ENCODE peak calls at places on chromosomes 5 and 9, in five cellular contexts. W, X, P, T and N are unnamed samples.

GRCh38 chr9:35518212-35518917 is 28.5 kb downstream of the RUSC2 start:
- DNase-seq in W (peak; percentile 57), X (peak; percentile 89), P (no peak), T (no peak), N (no peak)

GRCh38 chr5:982377-983237 is 26.0 kb upstream of the NKD2 start:
- DNase-seq in W (peak; percentile 3), X (peak; percentile 17), P (no peak), T (no peak), N (no peak)

GRCh38 chr9:6833518-6834192 is 75.9 kb downstream of the KDM4C start:
- DNase-seq in W (no peak), X (no peak), P (no peak), T (no peak), N (no peak)

GRCh38 chr9:114287001-114287762 is 35.7 kb upstream of the ORM1 start:
- DNase-seq in W (no peak), X (no peak), P (peak; percentile 15), T (peak; percentile 63), N (peak; percentile 5)

GRCh38 chr5:136802382-136802781 is 437.0 kb upstream of the TRPC7 start:
- DNase-seq in W (no peak), X (no peak), P (no peak), T (no peak), N (peak; percentile 28)

GRCh38 chr9:18349530-18349929 is 124.4 kb upstream of the ADAMTSL1 start:
- DNase-seq in W (no peak), X (no peak), P (no peak), T (no peak), N (no peak)

GRCh38 chr9:128113526-128114325 is 13.8 kb downstream of the PTGES2 start:
- DNase-seq in W (no peak), X (no peak), P (no peak), T (peak; percentile 73), N (no peak)

GRCh38 chr9:136947955-136948510 is 3.0 kb downstream of the C8G start:
- DNase-seq in W (no peak), X (no peak), P (no peak), T (peak; percentile 85), N (no peak)

GRCh38 chr5:1380011-1380817 is 35.3 kb upstream of the CLPTM1L start:
- DNase-seq in W (peak; percentile 15), X (peak; percentile 23), P (no peak), T (peak; percentile 91), N (no peak)

GRCh38 chr5:63831381-63831780 is 130.9 kb downstream of the HTR1A start:
- DNase-seq in W (no peak), X (no peak), P (no peak), T (no peak), N (no peak)

GRCh38 chr5:43050384-43050783 is 10.3 kb upstream of the ANXA2R start:
- DNase-seq in W (no peak), X (no peak), P (no peak), T (no peak), N (no peak)

GRCh38 chr5:135349441-135349840 is 49.6 kb downstream of the MACROH2A1 start:
- DNase-seq in W (no peak), X (no peak), P (no peak), T (no peak), N (no peak)

GRCh38 chr5:150045512-150045911 is 40.8 kb downstream of the CSF1R start:
- DNase-seq in W (no peak), X (no peak), P (no peak), T (no peak), N (no peak)

GRCh38 chr5:40518511-40518917 is 161.2 kb upstream of the PTGER4 start:
- DNase-seq in W (no peak), X (no peak), P (no peak), T (no peak), N (no peak)

GRCh38 chr9:14216612-14217194 is 97.2 kb downstream of the NFIB start:
- DNase-seq in W (no peak), X (no peak), P (no peak), T (no peak), N (no peak)

GRCh38 chr5:1926071-1926440 is 43.3 kb upstream of the IRX4 start:
- DNase-seq in W (no peak), X (no peak), P (no peak), T (no peak), N (no peak)

GRCh38 chr5:14915291-14915976 is 43.9 kb upstream of the ANKH start:
- DNase-seq in W (peak; percentile 19), X (no peak), P (no peak), T (no peak), N (no peak)

GRCh38 chr5:110855961-110856360 is 117.2 kb downstream of the SLC25A46 start:
- DNase-seq in W (no peak), X (no peak), P (no peak), T (no peak), N (no peak)

GRCh38 chr5:145872914-145873313 is at the start of gene GRXCR2:
- DNase-seq in W (no peak), X (no peak), P (no peak), T (no peak), N (no peak)

GRCh38 chr9:135392511-135392910 is 87.1 kb upstream of the PPP1R26 start:
- DNase-seq in W (no peak), X (peak; percentile 23), P (no peak), T (no peak), N (no peak)

GRCh38 chr9:8188720-8189407 is 389.3 kb upstream of the DMAC1 start:
- DNase-seq in W (no peak), X (no peak), P (no peak), T (no peak), N (no peak)

GRCh38 chr9:137160716-137161557 is 8.9 kb downstream of the LRRC26 start:
- DNase-seq in W (no peak), X (no peak), P (no peak), T (no peak), N (no peak)

GRCh38 chr5:40585537-40586267 is 94.0 kb upstream of the PTGER4 start:
- DNase-seq in W (no peak), X (no peak), P (no peak), T (no peak), N (no peak)

GRCh38 chr5:149677721-149678120 is 52.4 kb upstream of the PPARGC1B start:
- DNase-seq in W (no peak), X (no peak), P (no peak), T (peak; percentile 80), N (no peak)

GRCh38 chr9:128469070-128469469 is 13.3 kb downstream of the ODF2 start:
- DNase-seq in W (no peak), X (no peak), P (no peak), T (no peak), N (no peak)

GRCh38 chr5:141420855-141421488 is at the start of gene PCDHGA11:
- DNase-seq in W (no peak), X (no peak), P (no peak), T (no peak), N (no peak)

GRCh38 chr5:99037668-99038067 is 108.9 kb upstream of the CHD1 start:
- DNase-seq in W (no peak), X (no peak), P (no peak), T (peak; percentile 88), N (no peak)

GRCh38 chr9:34430843-34431437 is 27.4 kb downstream of the FAM219A start:
- DNase-seq in W (peak; percentile 34), X (peak; percentile 19), P (peak; percentile 22), T (no peak), N (peak; percentile 26)

GRCh38 chr5:2891781-2892180 is 140.3 kb upstream of the IRX2 start:
- DNase-seq in W (no peak), X (no peak), P (no peak), T (no peak), N (no peak)

GRCh38 chr9:14275331-14275730 is 38.6 kb downstream of the NFIB start:
- DNase-seq in W (no peak), X (no peak), P (no peak), T (no peak), N (no peak)

GRCh38 chr9:76602191-76602590 is 143.2 kb downstream of the GCNT1 start:
- DNase-seq in W (no peak), X (no peak), P (no peak), T (no peak), N (no peak)

GRCh38 chr5:127839496-127840197 is 136.5 kb downstream of the CCDC192 start:
- DNase-seq in W (no peak), X (no peak), P (no peak), T (no peak), N (no peak)

GRCh38 chr9:13800776-13801175 is 513.2 kb downstream of the NFIB start:
- DNase-seq in W (no peak), X (no peak), P (no peak), T (no peak), N (no peak)

GRCh38 chr9:82124090-82124489 is 135.5 kb downstream of the SPATA31D1 start:
- DNase-seq in W (no peak), X (no peak), P (no peak), T (no peak), N (no peak)

GRCh38 chr9:105713939-105714331 is 19.6 kb downstream of the TMEM38B start:
- DNase-seq in W (no peak), X (no peak), P (no peak), T (no peak), N (no peak)

GRCh38 chr5:156409834-156410233 is 82.9 kb downstream of the SGCD start:
- DNase-seq in W (no peak), X (no peak), P (no peak), T (no peak), N (no peak)

GRCh38 chr5:11182441-11183080 is 421.5 kb upstream of the DAP start:
- DNase-seq in W (no peak), X (no peak), P (no peak), T (no peak), N (peak; percentile 12)

GRCh38 chr9:16058131-16058549 is 505.3 kb downstream of the CCDC171 start:
- DNase-seq in W (no peak), X (no peak), P (no peak), T (no peak), N (no peak)

GRCh38 chr5:14184082-14184481 is 40.9 kb downstream of the TRIO start:
- DNase-seq in W (no peak), X (no peak), P (no peak), T (no peak), N (no peak)

GRCh38 chr5:6722015-6722414 is 8.8 kb downstream of the TENT4A start:
- DNase-seq in W (no peak), X (no peak), P (no peak), T (no peak), N (no peak)
- H3K4me3 ChIP-seq in W (no peak overlapping the region), X (peak overlapping the region; percentile 31), P (no peak overlapping the region), T (no peak overlapping the region), N (no peak overlapping the region)

GRCh38 chr5:179699640-179700298 is 1.0 kb downstream of the CANX start:
- DNase-seq in W (no peak), X (no peak), P (no peak), T (no peak), N (no peak)
- TF ChIP-seq POLR2A in W (no peak), X (no peak), P (no peak), T (no peak), N (no peak)

GRCh38 chr5:137858954-137859353 is 8.7 kb upstream of the MYOT start:
- DNase-seq in W (no peak), X (no peak), P (no peak), T (no peak), N (no peak)
- H3K4me3 ChIP-seq in W (no peak overlapping the region), X (no peak overlapping the region), P (no peak overlapping the region), T (no peak overlapping the region), N (no peak overlapping the region)

DNA sequence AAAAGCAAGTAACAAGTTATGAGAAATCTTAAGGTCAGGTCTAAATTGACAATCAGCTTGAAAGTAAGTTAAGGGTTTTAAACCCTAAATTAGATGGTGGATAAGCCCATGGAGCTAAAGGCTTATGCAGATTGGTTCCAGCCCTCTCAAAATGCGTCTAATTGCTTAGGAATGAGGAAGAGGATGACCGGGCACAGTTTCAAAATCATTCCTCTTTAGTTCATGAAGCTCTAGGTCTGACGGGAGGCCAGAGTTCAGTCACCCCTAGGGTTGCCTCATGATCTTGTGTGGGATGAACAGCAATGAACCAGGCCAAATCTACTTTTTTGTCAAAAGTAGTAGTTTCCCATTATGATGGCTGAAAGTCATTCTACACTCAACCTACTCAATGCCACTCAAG is 75.4 kb downstream of the SLC38A9 start:
- DNase-seq in W (peak; percentile 31), X (peak; percentile 37), P (peak; percentile 73), T (no peak), N (peak; percentile 68)
- TF ChIP-seq POLR2A in W (no peak), X (no peak), P (no peak), T (no peak), N (no peak)